ENCODE peak calls at places on chromosome 4, in four cellular contexts. L, X, V and H are unnamed samples.

GRCh38 chr4:179325181-179325580 is 1882.9 kb upstream of the AGA start:
- DNase-seq in L (no peak), V (no peak), X (no peak), H (no peak)

GRCh38 chr4:176002007-176002623 is 63.5 kb upstream of the WDR17 start:
- DNase-seq in X (peak; percentile 44), L (no peak), V (no peak), H (no peak)

GRCh38 chr4:10131202-10131601 is 14.6 kb upstream of the WDR1 start:
- DNase-seq in L (no peak), X (no peak), V (no peak), H (no peak)

GRCh38 chr4:110621328-110621812 is 1.5 kb downstream of the PITX2 start:
- DNase-seq in X (no peak), V (no peak), L (no peak), H (no peak)

GRCh38 chr4:140861359-140862181 is 105.4 kb upstream of the TBC1D9 start:
- DNase-seq in L (peak; percentile 70), V (peak; percentile 17), X (peak; percentile 17), H (peak; percentile 46)

GRCh38 chr4:56086073-56086521 is 137.4 kb downstream of the CEP135 start:
- DNase-seq in X (no peak), L (no peak), V (no peak), H (no peak)

GRCh38 chr4:60241886-60242285 is 958.2 kb upstream of the ADGRL3 start:
- DNase-seq in L (no peak), V (no peak), X (no peak), H (no peak)

GRCh38 chr4:46274717-46275116 is 115.2 kb downstream of the GABRA2 start:
- DNase-seq in L (peak; percentile 3), V (no peak), X (no peak), H (no peak)

GRCh38 chr4:69239777-69240176 is 25.2 kb upstream of the UGT2B11 start:
- DNase-seq in X (no peak), V (no peak), L (peak; percentile 44), H (peak; percentile 17)

GRCh38 chr4:145132521-145133098 is 34.5 kb downstream of the ABCE1 start:
- DNase-seq in V (peak; percentile 53), X (no peak), L (peak; percentile 3), H (no peak)

GRCh38 chr4:43352859-43353258 is 460.3 kb downstream of the GRXCR1 start:
- DNase-seq in V (no peak), L (no peak), X (no peak), H (no peak)
- TF ChIP-seq SPI1 in V (no peak), L (no peak), X (no peak), H (no peak)

GRCh38 chr4:55018521-55018920 is 106.9 kb downstream of the KDR start:
- DNase-seq in L (no peak), V (no peak), X (no peak), H (no peak)
- TF ChIP-seq SPI1 in L (no peak), V (no peak), X (no peak), H (no peak)

GRCh38 chr4:38856046-38856445 is 571 bp downstream of the TLR6 start:
- DNase-seq in X (no peak), L (no peak), V (peak; percentile 40), H (peak; percentile 49)
- TF ChIP-seq SPI1 in X (peak; percentile 65), L (no peak), V (peak; percentile 61), H (peak; percentile 64)

GRCh38 chr4:105191621-105192210 is 45.0 kb downstream of the TET2 start:
- DNase-seq in L (no peak), X (no peak), V (peak; percentile 81), H (no peak)
- TF ChIP-seq SPI1 in L (peak; percentile 10), X (peak; percentile 72), V (peak; percentile 84), H (peak; percentile 93)

GRCh38 chr4:78370625-78371372 is 180.8 kb upstream of the ANXA3 start:
- DNase-seq in X (no peak), V (no peak), L (no peak), H (no peak)
- TF ChIP-seq SPI1 in X (no peak), V (no peak), L (no peak), H (no peak)

GRCh38 chr4:183330841-183331240 is 8.6 kb upstream of the CLDN24 start:
- DNase-seq in X (no peak), V (no peak), L (no peak), H (no peak)

GRCh38 chr4:183328832-183329231 is 6.6 kb upstream of the CLDN24 start:
- DNase-seq in V (no peak), X (no peak), L (no peak), H (no peak)

GRCh38 chr4:183329954-183330742 is 7.9 kb upstream of the CLDN24 start:
- DNase-seq in L (no peak), V (no peak), X (no peak), H (no peak)

GRCh38 chr4:183327827-183328226 is 5.6 kb upstream of the CLDN24 start:
- DNase-seq in L (no peak), X (no peak), V (no peak), H (no peak)

GRCh38 chr4:183329244-183329643 is 7.0 kb upstream of the CLDN24 start:
- DNase-seq in L (no peak), X (no peak), V (no peak), H (no peak)
- TF ChIP-seq SPI1 in L (no peak), X (no peak), V (no peak), H (no peak)